ENCODE peak calls at places on chromosome 7, in eight cellular contexts. Q is OCI-LY7; L is A549; T is astrocyte of the spinal cord; H is CD8-positive, alpha-beta T cell; R is IMR-90; Z is upper lobe of right lung; A is BE2C. P is an unnamed sample.

GRCh38 chr7:80760292-80760691 is 121.8 kb downstream of the CD36 start:
- DNase-seq in A (no peak), Q (no peak), T (peak), Z (no peak), L (no peak), H (no peak), R (no peak), P (no peak)

GRCh38 chr7:74263399-74264120 is 9.4 kb upstream of the RFC2 start:
- DNase-seq in H (no peak), R (no peak), Z (no peak), T (no peak), A (no peak), Q (no peak), L (no peak), P (no peak)

GRCh38 chr7:47142169-47142866 is 439.6 kb downstream of the TNS3 start:
- DNase-seq in L (no peak), R (no peak), A (no peak), Z (no peak), H (no peak), T (no peak), Q (no peak), P (no peak)

GRCh38 chr7:121798896-121799295 is 74.1 kb upstream of the PTPRZ1 start:
- DNase-seq in H (no peak), Q (no peak), A (no peak), Z (no peak), L (no peak), R (no peak), T (peak), P (no peak)

GRCh38 chr7:132251327-132251659 is 325.0 kb downstream of the PLXNA4 start:
- DNase-seq in L (no peak), R (no peak), T (no peak), A (no peak), Z (peak), Q (no peak), H (no peak), P (no peak)

GRCh38 chr7:22896917-22897316 is 74.3 kb upstream of the TOMM7 start:
- DNase-seq in T (no peak), H (no peak), A (no peak), Q (no peak), Z (no peak), R (no peak), L (no peak), P (no peak)

GRCh38 chr7:94654764-94655561 is 970 bp downstream of the SGCE start:
- DNase-seq in Q (peak), Z (no peak), L (no peak), A (peak), H (no peak), R (peak), T (peak), P (no peak)

GRCh38 chr7:51356849-51357516 is 40.4 kb upstream of the COBL start:
- DNase-seq in L (no peak), H (no peak), A (no peak), Q (no peak), T (no peak), R (no peak), Z (no peak), P (no peak)

GRCh38 chr7:13850185-13850752 is 139.2 kb downstream of the ETV1 start:
- DNase-seq in L (no peak), H (peak), A (peak), Q (no peak), T (peak), R (peak), Z (no peak), P (peak)

GRCh38 chr7:151116603-151117002 is 30.3 kb downstream of the AGAP3 start:
- DNase-seq in Z (no peak), L (no peak), Q (no peak), A (no peak), T (no peak), R (no peak), H (no peak), P (no peak)

GRCh38 chr7:100895701-100895955 is at the start of gene ACHE:
- DNase-seq in L (no peak), H (no peak), A (no peak), R (no peak), Q (no peak), Z (no peak), T (no peak), P (no peak)

GRCh38 chr7:81297317-81297716 is 378.5 kb upstream of the SEMA3C start:
- DNase-seq in T (no peak), R (no peak), Q (no peak), Z (no peak), A (no peak), L (no peak), H (no peak), P (no peak)

GRCh38 chr7:31776616-31777015 is 89.6 kb downstream of the PPP1R17 start:
- DNase-seq in Q (no peak), R (peak), A (no peak), H (no peak), L (peak), T (peak), Z (no peak), P (no peak)

GRCh38 chr7:75054744-75055527 is 18.7 kb downstream of the RCC1L start:
- DNase-seq in H (no peak), R (peak), Z (peak), Q (no peak), A (no peak), T (peak), L (no peak), P (no peak)

GRCh38 chr7:84188811-84189405 is 5.7 kb downstream of the SEMA3A start:
- DNase-seq in H (no peak), Z (no peak), L (no peak), A (no peak), Q (no peak), R (peak), T (peak), P (no peak)

GRCh38 chr7:50970092-50970491 is 187.4 kb upstream of the GRB10 start:
- DNase-seq in Q (no peak), Z (no peak), T (no peak), A (no peak), H (no peak), L (no peak), R (no peak), P (no peak)

GRCh38 chr7:45186261-45186813 is 28.7 kb downstream of the RAMP3 start:
- DNase-seq in H (no peak), Q (no peak), L (no peak), R (no peak), T (no peak), Z (peak), A (no peak), P (no peak)

GRCh38 chr7:42218248-42218647 is 18.8 kb downstream of the GLI3 start:
- DNase-seq in Z (no peak), R (no peak), T (no peak), A (no peak), Q (no peak), H (no peak), L (no peak), P (no peak)
- TF ChIP-seq CTCF in Z (no peak), R (no peak), T (no peak), A (no peak), Q (no peak), H (no peak), L (no peak), P (no peak)

GRCh38 chr7:133408212-133408611 is 155.3 kb downstream of the EXOC4 start:
- DNase-seq in Q (no peak), T (no peak), H (no peak), A (no peak), Z (no peak), R (no peak), L (no peak), P (no peak)

GRCh38 chr7:133411402-133411801 is 158.5 kb downstream of the EXOC4 start:
- DNase-seq in L (no peak), Q (no peak), A (no peak), H (no peak), T (no peak), R (no peak), Z (no peak), P (no peak)

GRCh38 chr7:133409421-133409820 is 156.5 kb downstream of the EXOC4 start:
- DNase-seq in L (no peak), H (no peak), T (no peak), Q (no peak), A (no peak), Z (no peak), R (no peak), P (no peak)

GRCh38 chr7:133412942-133413341 is 160.1 kb downstream of the EXOC4 start:
- DNase-seq in H (no peak), R (peak), Q (no peak), Z (no peak), T (no peak), A (no peak), L (no peak), P (no peak)
- TF ChIP-seq CTCF in H (no peak), R (no peak), Q (no peak), Z (no peak), T (no peak), A (no peak), L (no peak), P (no peak)

DNA sequence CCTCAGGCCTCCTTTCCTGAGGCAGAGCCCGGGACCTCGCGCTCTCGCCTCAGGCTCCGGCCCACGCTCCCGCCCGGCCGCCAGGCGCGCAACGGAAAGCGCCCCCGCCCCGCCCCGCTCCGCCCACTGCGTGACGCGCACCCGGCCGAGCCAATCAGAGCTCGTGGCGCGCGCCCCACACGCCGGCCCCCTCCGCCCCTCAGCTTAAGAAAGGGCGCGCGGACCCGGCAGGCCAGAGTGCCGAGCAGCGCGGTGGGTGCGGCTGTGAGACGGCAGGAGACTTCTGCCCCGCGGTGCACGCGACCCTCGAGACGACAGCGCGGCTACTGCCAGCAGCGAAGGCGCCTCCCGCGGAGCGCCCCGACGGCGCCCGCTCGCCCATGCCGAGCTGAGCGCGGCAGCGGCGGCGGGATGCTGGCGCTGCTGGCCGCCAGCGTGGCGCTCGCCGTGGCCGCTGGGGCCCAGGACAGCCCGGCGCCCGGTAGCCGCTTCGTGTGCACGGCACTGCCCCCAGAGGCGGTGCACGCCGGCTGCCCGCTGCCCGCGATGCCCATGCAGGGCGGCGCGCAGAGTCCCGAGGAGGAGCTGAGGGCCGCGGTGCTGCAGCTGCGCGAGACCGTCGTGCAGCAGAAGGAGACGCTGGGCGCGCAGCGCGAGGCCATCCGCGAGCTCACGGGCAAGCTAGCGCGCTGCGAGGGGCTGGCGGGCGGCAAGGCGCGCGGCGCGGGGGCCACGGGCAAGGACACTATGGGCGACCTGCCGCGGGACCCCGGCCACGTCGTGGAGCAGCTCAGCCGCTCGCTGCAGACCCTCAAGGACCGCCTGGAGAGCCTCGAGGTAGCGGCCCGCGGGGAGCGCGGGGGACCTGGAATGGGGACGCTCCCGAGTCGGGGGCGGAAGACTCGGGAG is at the start of gene NPTX2:
- DNase-seq in Z (peak), Q (no peak), L (no peak), T (no peak), H (no peak), A (peak), R (no peak), P (peak)
- TF ChIP-seq CTCF in Z (no peak), Q (no peak), L (no peak), T (no peak), H (no peak), A (no peak), R (no peak), P (no peak)

DNA sequence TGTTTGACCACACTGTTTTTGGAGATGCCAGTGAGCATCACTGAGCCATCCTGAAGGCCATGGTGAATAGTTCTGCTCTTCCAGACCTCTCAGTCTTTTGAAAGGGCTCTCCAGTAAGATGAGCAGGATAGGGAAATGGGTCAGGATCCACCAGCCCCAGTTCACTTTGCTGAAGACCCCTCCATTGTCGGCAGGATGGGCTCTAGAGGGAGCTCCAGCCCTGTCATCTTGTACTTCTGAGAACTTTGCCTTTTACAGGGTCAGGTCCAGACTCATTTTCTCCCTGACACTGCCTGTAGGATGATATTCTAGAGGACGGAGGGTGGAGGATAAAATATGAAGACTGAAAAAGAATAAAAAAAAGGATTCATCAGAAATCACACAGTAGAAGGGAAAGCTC is 13.1 kb downstream of the LHFPL3 start:
- DNase-seq in Q (peak), R (no peak), H (no peak), T (no peak), L (no peak), A (peak), Z (no peak), P (peak)
- TF ChIP-seq CTCF in Q (peak), R (no peak), H (no peak), T (peak), L (no peak), A (peak), Z (no peak), P (no peak)

GRCh38 chr7:27205325-27206280 is 5.7 kb upstream of the HOXA13 start:
- DNase-seq in L (no peak), Z (peak), Q (no peak), A (no peak), T (no peak), H (no peak), R (no peak), P (no peak)
- TF ChIP-seq CTCF in L (no peak), Z (no peak), Q (no peak), A (no peak), T (no peak), H (no peak), R (no peak), P (no peak)

DNA sequence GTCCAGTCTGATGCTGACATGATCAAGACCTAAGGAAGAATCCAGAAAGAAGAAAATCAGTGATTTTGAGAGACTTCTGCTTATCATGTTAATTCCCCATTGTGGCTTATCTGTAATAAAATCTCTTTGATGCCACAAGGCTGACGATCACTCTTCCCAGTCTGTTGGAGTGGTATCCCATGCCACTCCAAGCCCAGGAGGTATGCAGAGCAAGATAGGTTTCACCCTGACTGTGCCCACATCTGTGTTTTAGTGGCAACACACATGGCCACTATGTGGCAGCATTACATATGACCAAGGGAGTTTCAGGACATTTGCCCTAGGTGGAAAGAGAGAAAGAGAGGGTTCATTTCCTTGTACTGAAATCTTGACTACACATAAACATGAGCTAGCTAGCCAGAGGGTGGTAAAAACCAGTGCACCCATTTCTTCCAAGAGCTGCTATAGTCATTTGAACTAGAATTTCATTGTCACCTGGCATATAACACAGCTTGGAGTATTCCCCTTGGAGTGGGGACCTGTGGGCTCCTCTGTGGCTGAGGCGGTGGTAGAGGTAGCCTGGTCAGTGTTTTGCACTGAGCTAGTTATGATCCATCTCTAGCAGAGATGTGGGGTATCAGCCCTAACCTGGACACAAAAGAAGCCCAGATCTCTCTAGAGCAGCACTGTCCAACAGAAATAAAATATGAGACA is 20.8 kb downstream of the LAMB4 start:
- DNase-seq in L (peak), R (no peak), A (peak), Z (no peak), T (no peak), Q (peak), H (no peak), P (peak)
- TF ChIP-seq CTCF in L (peak), R (no peak), A (peak), Z (peak), T (peak), Q (peak), H (no peak), P (peak)

GRCh38 chr7:25720427-25720826 is 431.6 kb upstream of the NFE2L3 start:
- DNase-seq in R (peak), Z (no peak), A (no peak), L (peak), Q (peak), T (no peak), H (no peak), P (no peak)
- TF ChIP-seq CTCF in R (peak), Z (peak), A (peak), L (peak), Q (peak), T (no peak), H (no peak), P (no peak)

GRCh38 chr7:98617960-98618418 is 904 bp downstream of the NPTX2 start:
- DNase-seq in A (no peak), T (no peak), H (no peak), R (no peak), Z (no peak), Q (no peak), L (no peak), P (no peak)
- TF ChIP-seq CTCF in A (no peak), T (no peak), H (no peak), R (no peak), Z (no peak), Q (no peak), L (no peak), P (no peak)

GRCh38 chr7:2782565-2782964 is 61.5 kb downstream of the GNA12 start:
- DNase-seq in A (no peak), H (no peak), R (no peak), Q (no peak), Z (no peak), L (no peak), T (no peak), P (no peak)
- TF ChIP-seq CTCF in A (no peak), H (no peak), R (no peak), Q (no peak), Z (no peak), L (no peak), T (no peak), P (no peak)

DNA sequence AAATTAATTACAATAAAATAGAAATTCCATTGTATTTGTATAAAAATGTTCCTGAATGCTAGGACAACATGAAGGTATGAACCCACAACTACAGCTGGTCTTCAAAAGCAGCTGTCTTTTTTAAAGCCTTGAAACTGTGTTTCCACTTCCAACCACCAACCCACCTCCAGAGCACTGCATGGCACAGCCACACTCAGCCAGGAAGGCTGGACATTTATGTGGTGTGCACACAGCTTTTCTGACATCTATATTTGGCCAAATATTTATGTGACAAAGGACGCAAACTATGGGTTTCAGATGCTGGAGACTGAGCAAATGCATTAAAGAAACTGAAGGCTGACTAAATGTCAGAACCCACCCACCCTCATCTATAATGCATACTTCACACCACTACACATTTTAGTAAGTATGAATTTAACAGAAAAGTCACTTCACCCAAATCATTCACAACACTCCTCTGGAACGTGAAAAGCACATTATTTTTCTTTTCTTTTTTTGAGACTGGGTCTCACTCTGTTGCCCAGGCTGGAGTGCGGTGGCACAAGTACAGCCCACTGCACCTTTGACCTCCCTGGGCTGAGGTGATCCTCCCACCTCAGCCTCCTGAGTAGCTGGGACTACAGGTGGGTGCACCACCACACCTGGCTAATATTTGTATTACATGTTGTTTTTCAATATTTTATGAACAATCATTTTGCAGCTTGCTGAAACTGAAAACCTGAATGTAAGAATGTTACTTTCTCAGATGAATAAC is 27.9 kb upstream of the DAGLB start:
- DNase-seq in R (no peak), H (no peak), Z (no peak), Q (no peak), T (no peak), A (no peak), L (no peak), P (no peak)
- TF ChIP-seq CTCF in R (no peak), H (no peak), Z (no peak), Q (no peak), T (no peak), A (no peak), L (no peak), P (no peak)